ENCODE peak calls at places on chromosomes 2 and 18, in seven cellular contexts. G is Kasumi-1; P is GM12891; M is fibroblast of pulmonary artery; U is CD4-positive, alpha-beta memory T cell; A is iPS-NIHi11; T is lower lobe of right lung. C is an unnamed sample.

GRCh38 chr2:237885931-237886701 is 26.7 kb downstream of the RAMP1 start:
- DNase-seq in G (no peak), T (peak), P (no peak), M (peak), U (no peak), A (no peak), C (no peak)

GRCh38 chr18:60266558-60266957 is 106.0 kb downstream of the MC4R start:
- DNase-seq in U (no peak), T (no peak), P (no peak), M (peak), G (no peak), A (no peak), C (no peak)

GRCh38 chr2:98768765-98769476 is 38.0 kb upstream of the MGAT4A start:
- DNase-seq in U (no peak), T (no peak), P (no peak), M (peak), A (no peak), G (no peak), C (no peak)

GRCh38 chr2:207257291-207258190 is 91.8 kb upstream of the KLF7 start:
- DNase-seq in U (no peak), M (no peak), G (no peak), T (no peak), P (no peak), A (no peak), C (no peak)

GRCh38 chr18:75341267-75341666 is 86.2 kb downstream of the SMIM21 start:
- DNase-seq in T (no peak), M (peak), U (no peak), G (no peak), A (peak), P (no peak), C (no peak)

GRCh38 chr2:80073134-80073561 is 231.4 kb downstream of the LRRTM1 start:
- DNase-seq in A (peak), P (peak), T (no peak), M (peak), G (peak), U (peak), C (peak)

GRCh38 chr2:23669413-23670244 is 257.3 kb downstream of the ATAD2B start:
- DNase-seq in U (no peak), P (no peak), A (no peak), M (peak), T (peak), G (no peak), C (no peak)

GRCh38 chr2:202689459-202689858 is 54.7 kb downstream of the FAM117B start:
- DNase-seq in A (no peak), M (no peak), G (no peak), U (no peak), T (no peak), P (no peak), C (no peak)

GRCh38 chr2:78024991-78025390 is 502.8 kb upstream of the LRRTM4 start:
- DNase-seq in U (no peak), T (no peak), P (no peak), G (no peak), M (no peak), A (no peak), C (no peak)

GRCh38 chr2:12036640-12036983 is 290.2 kb downstream of the LPIN1 start:
- DNase-seq in P (no peak), M (no peak), U (peak), G (no peak), T (no peak), A (no peak), C (no peak)

GRCh38 chr2:186947516-186947915 is 98.5 kb upstream of the ZSWIM2 start:
- DNase-seq in M (no peak), T (no peak), G (no peak), A (no peak), U (no peak), P (no peak), C (no peak)

GRCh38 chr2:151862688-151863087 is 34.5 kb upstream of the ARL5A start:
- DNase-seq in T (no peak), U (no peak), P (peak), M (no peak), A (peak), G (no peak), C (peak)

GRCh38 chr18:72376256-72376655 is 167.9 kb downstream of the CBLN2 start:
- DNase-seq in T (no peak), A (no peak), G (peak), P (no peak), M (no peak), U (no peak), C (no peak)

GRCh38 chr18:12711446-12711845 is 8.6 kb downstream of the PSMG2 start:
- DNase-seq in A (no peak), G (no peak), P (no peak), M (no peak), T (no peak), U (no peak), C (no peak)

GRCh38 chr18:71405142-71405806 is 1116.4 kb downstream of the SOCS6 start:
- DNase-seq in G (no peak), M (no peak), A (no peak), P (no peak), U (no peak), T (no peak), C (no peak)

GRCh38 chr18:5890261-5890605 is 5.1 kb downstream of the TMEM200C start:
- DNase-seq in M (no peak), T (peak), P (no peak), G (no peak), A (no peak), U (no peak), C (no peak)

GRCh38 chr2:43075054-43075593 is 151.3 kb downstream of the ZFP36L2 start:
- DNase-seq in M (peak), T (no peak), U (no peak), P (no peak), A (no peak), G (no peak), C (no peak)

GRCh38 chr18:62486290-62486964 is 36.4 kb upstream of the ZCCHC2 start:
- DNase-seq in T (no peak), U (no peak), P (no peak), A (peak), M (peak), G (no peak), C (no peak)

GRCh38 chr2:109279243-109279860 is 150.3 kb downstream of the SH3RF3 start:
- DNase-seq in P (no peak), M (peak), G (no peak), U (no peak), T (no peak), A (no peak), C (no peak)

GRCh38 chr18:41140506-41140905 is 814.5 kb upstream of the PIK3C3 start:
- DNase-seq in P (no peak), A (no peak), M (no peak), U (no peak), G (no peak), T (no peak), C (no peak)

GRCh38 chr2:19868224-19868623 is 33.6 kb downstream of the TTC32 start:
- DNase-seq in M (no peak), A (no peak), T (no peak), P (no peak), U (no peak), G (no peak), C (no peak)

GRCh38 chr2:23681356-23682140 is 245.4 kb downstream of the ATAD2B start:
- DNase-seq in T (no peak), G (no peak), U (no peak), M (no peak), P (no peak), A (no peak), C (no peak)

GRCh38 chr2:55357907-55358306 is 61.7 kb downstream of the CCDC88A start:
- DNase-seq in T (no peak), U (no peak), A (no peak), M (no peak), P (no peak), G (no peak), C (no peak)

GRCh38 chr18:77086034-77086433 is 46.5 kb downstream of the MBP start:
- DNase-seq in G (no peak), U (no peak), A (no peak), M (no peak), T (no peak), P (no peak), C (no peak)

GRCh38 chr2:7567646-7568045 is 650.4 kb downstream of the RNF144A start:
- DNase-seq in U (peak), A (no peak), T (no peak), G (no peak), M (no peak), P (no peak), C (peak)

GRCh38 chr2:216490061-216490460 is 8.6 kb upstream of the RPL37A start:
- DNase-seq in U (no peak), M (peak), A (no peak), T (no peak), P (no peak), G (peak), C (no peak)

GRCh38 chr18:13239557-13239956 is 21.0 kb downstream of the LDLRAD4 start:
- DNase-seq in M (no peak), U (no peak), A (no peak), P (no peak), G (no peak), T (peak), C (no peak)

GRCh38 chr18:9329471-9329870 is 5.1 kb upstream of the TWSG1 start:
- DNase-seq in U (no peak), M (no peak), G (no peak), P (no peak), A (no peak), T (no peak), C (no peak)

GRCh38 chr2:80238692-80239469 is 65.7 kb downstream of the LRRTM1 start:
- DNase-seq in M (peak), G (no peak), A (peak), T (no peak), P (peak), U (no peak), C (no peak)

GRCh38 chr18:79744625-79745024 is 53.1 kb upstream of the KCNG2 start:
- DNase-seq in U (no peak), G (no peak), T (no peak), M (no peak), P (no peak), A (no peak), C (no peak)

GRCh38 chr2:106963156-106963555 is 77.2 kb upstream of the ST6GAL2 start:
- DNase-seq in P (no peak), U (no peak), A (no peak), G (no peak), M (peak), T (no peak), C (no peak)

GRCh38 chr2:201465524-201465971 is 14.0 kb downstream of the STRADB start:
- DNase-seq in U (no peak), T (no peak), G (no peak), A (no peak), M (no peak), P (no peak), C (no peak)

GRCh38 chr2:9971105-9971818 is 19.8 kb downstream of the GRHL1 start:
- DNase-seq in U (no peak), A (no peak), P (no peak), G (no peak), M (no peak), T (no peak), C (no peak)

GRCh38 chr2:25567406-25567805 is 106.0 kb downstream of the DTNB start:
- DNase-seq in G (peak), U (peak), P (no peak), M (peak), A (peak), T (no peak), C (peak)

GRCh38 chr2:122203523-122203922 is 448.1 kb downstream of the TSN start:
- DNase-seq in G (no peak), A (peak), P (no peak), T (no peak), M (peak), U (no peak), C (no peak)

GRCh38 chr18:65435529-65435928 is 315.3 kb upstream of the CDH7 start:
- DNase-seq in G (no peak), T (no peak), P (no peak), A (no peak), M (no peak), U (no peak), C (no peak)

GRCh38 chr2:237699870-237700582 is 72.6 kb downstream of the LRRFIP1 start:
- DNase-seq in M (no peak), G (no peak), U (no peak), P (no peak), A (no peak), T (no peak), C (no peak)